ENCODE peak calls at places on chromosomes 12 and 14, in five cellular contexts. One of them, this sample, is unnamed.
A peak's percentile ranks its signal among the peaks of the same experiment; 100 is the strongest.

GRCh38 chr12:66753810-66754209 is 74.9 kb upstream of the GRIP1 start:
- DNase-seq in heart right ventricle: no peak
- DNase-seq in pancreas: no peak
- DNase-seq in A549: no peak
- DNase-seq in A673: no peak
- DNase-seq in this sample: no peak

GRCh38 chr12:48572326-48572725 is 2.5 kb upstream of the LALBA start:
- DNase-seq in heart right ventricle: no peak
- DNase-seq in pancreas: no peak
- DNase-seq in A549: no peak
- DNase-seq in A673: peak; percentile 11
- DNase-seq in this sample: no peak

GRCh38 chr14:45201908-45202307 is 51.1 kb downstream of the MIS18BP1 start:
- DNase-seq in heart right ventricle: no peak
- DNase-seq in pancreas: no peak
- DNase-seq in A549: peak; percentile 44
- DNase-seq in A673: peak; percentile 32
- DNase-seq in this sample: no peak

GRCh38 chr14:77589099-77589498 is 27.3 kb downstream of the SPTLC2 start:
- DNase-seq in heart right ventricle: no peak
- DNase-seq in pancreas: no peak
- DNase-seq in A549: no peak
- DNase-seq in A673: peak; percentile 15
- DNase-seq in this sample: no peak

GRCh38 chr14:70555890-70556289 is 21.1 kb upstream of the ADAM20 start:
- DNase-seq in heart right ventricle: peak; percentile 20
- DNase-seq in pancreas: peak; percentile 34
- DNase-seq in A549: no peak
- DNase-seq in A673: peak; percentile 69
- DNase-seq in this sample: peak; percentile 18

GRCh38 chr12:55019784-55020183 is at the start of gene NEUROD4:
- DNase-seq in heart right ventricle: no peak
- DNase-seq in pancreas: peak; percentile 48
- DNase-seq in A549: peak; percentile 58
- DNase-seq in A673: peak; percentile 5
- DNase-seq in this sample: peak; percentile 19

GRCh38 chr12:88805692-88806091 is 225.4 kb upstream of the KITLG start:
- DNase-seq in heart right ventricle: no peak
- DNase-seq in pancreas: no peak
- DNase-seq in A549: no peak
- DNase-seq in A673: no peak
- DNase-seq in this sample: no peak

GRCh38 chr12:8120072-8120713 is 3.2 kb upstream of the CLEC4A start:
- DNase-seq in heart right ventricle: no peak
- DNase-seq in pancreas: no peak
- DNase-seq in A549: no peak
- DNase-seq in A673: no peak
- DNase-seq in this sample: no peak

GRCh38 chr12:52980096-52980694 is 26.1 kb upstream of the EIF4B start:
- DNase-seq in heart right ventricle: no peak
- DNase-seq in pancreas: no peak
- DNase-seq in A549: peak; percentile 52
- DNase-seq in A673: no peak
- DNase-seq in this sample: no peak

GRCh38 chr12:12408265-12408690 is 51.4 kb downstream of the BORCS5 start:
- DNase-seq in heart right ventricle: no peak
- DNase-seq in pancreas: no peak
- DNase-seq in A549: no peak
- DNase-seq in A673: no peak
- DNase-seq in this sample: no peak

GRCh38 chr12:22395666-22396065 is 61.2 kb upstream of the ST8SIA1 start:
- DNase-seq in heart right ventricle: no peak
- DNase-seq in pancreas: no peak
- DNase-seq in A549: no peak
- DNase-seq in A673: no peak
- DNase-seq in this sample: no peak

GRCh38 chr12:1613860-1614259 is 15.2 kb upstream of the WNT5B start:
- DNase-seq in heart right ventricle: no peak
- DNase-seq in pancreas: no peak
- DNase-seq in A549: no peak
- DNase-seq in A673: no peak
- DNase-seq in this sample: no peak

GRCh38 chr12:130627175-130627574 is 88.9 kb downstream of the RIMBP2 start:
- DNase-seq in heart right ventricle: no peak
- DNase-seq in pancreas: no peak
- DNase-seq in A549: no peak
- DNase-seq in A673: no peak
- DNase-seq in this sample: no peak

GRCh38 chr14:71319646-71320045 is 412.4 kb downstream of the PCNX1 start:
- DNase-seq in heart right ventricle: no peak
- DNase-seq in pancreas: peak; percentile 17
- DNase-seq in A549: peak; percentile 33
- DNase-seq in A673: peak; percentile 55
- DNase-seq in this sample: no peak

GRCh38 chr12:89971880-89972279 is 263.2 kb upstream of the ATP2B1 start:
- DNase-seq in heart right ventricle: no peak
- DNase-seq in pancreas: no peak
- DNase-seq in A549: peak; percentile 74
- DNase-seq in A673: peak; percentile 48
- DNase-seq in this sample: no peak

GRCh38 chr12:122873540-122873939 is 22.4 kb downstream of the VPS37B start:
- DNase-seq in heart right ventricle: no peak
- DNase-seq in pancreas: no peak
- DNase-seq in A549: no peak
- DNase-seq in A673: no peak
- DNase-seq in this sample: no peak

GRCh38 chr12:122874081-122874480 is 21.8 kb downstream of the VPS37B start:
- DNase-seq in heart right ventricle: no peak
- DNase-seq in pancreas: no peak
- DNase-seq in A549: no peak
- DNase-seq in A673: no peak
- DNase-seq in this sample: no peak

GRCh38 chr12:122875590-122876220 is 20.2 kb downstream of the VPS37B start:
- DNase-seq in heart right ventricle: no peak
- DNase-seq in pancreas: no peak
- DNase-seq in A549: no peak
- DNase-seq in A673: no peak
- DNase-seq in this sample: no peak

GRCh38 chr12:122878780-122879612 is 16.9 kb downstream of the VPS37B start:
- DNase-seq in heart right ventricle: no peak
- DNase-seq in pancreas: no peak
- DNase-seq in A549: no peak
- DNase-seq in A673: no peak
- DNase-seq in this sample: no peak

GRCh38 chr12:122876724-122877123 is 19.2 kb downstream of the VPS37B start:
- DNase-seq in heart right ventricle: no peak
- DNase-seq in pancreas: no peak
- DNase-seq in A549: no peak
- DNase-seq in A673: no peak
- DNase-seq in this sample: no peak
- H3K4me1 ChIP-seq in heart right ventricle: peaks cover 97% of the 10 kb centered on the region
- H3K4me1 ChIP-seq in pancreas: peaks cover 26% of the 10 kb centered on the region
- H3K4me1 ChIP-seq in A549: peaks cover 8% of the 10 kb centered on the region
- H3K4me1 ChIP-seq in A673: peaks cover 62% of the 10 kb centered on the region
- H3K4me1 ChIP-seq in this sample: peaks cover 100% of the 10 kb centered on the region

DNA sequence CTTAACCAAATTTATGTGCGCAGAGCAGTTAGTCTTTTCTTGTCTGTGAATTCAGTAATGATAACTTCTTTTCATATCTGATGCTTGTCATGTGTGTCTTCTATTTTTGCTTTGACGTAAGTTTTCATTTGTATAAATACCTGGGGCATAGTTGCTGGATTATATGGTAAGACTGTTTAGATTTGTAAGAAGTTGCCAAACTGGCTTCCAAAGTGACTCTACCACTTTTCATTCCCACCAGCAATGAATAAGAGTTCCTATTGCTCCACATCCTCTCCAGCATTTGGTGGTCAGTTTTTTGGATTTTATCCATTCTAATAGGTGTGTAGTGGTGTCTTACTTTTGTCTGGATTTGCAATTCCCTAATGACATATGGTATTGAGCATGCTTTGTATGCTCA is 8.9 kb downstream of the ZNF268 start:
- DNase-seq in heart right ventricle: no peak
- DNase-seq in pancreas: no peak
- DNase-seq in A549: no peak
- DNase-seq in A673: no peak
- DNase-seq in this sample: no peak
- H3K9me3 ChIP-seq in heart right ventricle: peaks cover 100% of the 10 kb centered on the region
- H3K9me3 ChIP-seq in pancreas: peaks cover 3% of the 10 kb centered on the region
- H3K9me3 ChIP-seq in A549: peaks cover 98% of the 10 kb centered on the region
- H3K9me3 ChIP-seq in A673: peaks cover 86% of the 10 kb centered on the region
- H3K9me3 ChIP-seq in this sample: peaks cover 100% of the 10 kb centered on the region

DNA sequence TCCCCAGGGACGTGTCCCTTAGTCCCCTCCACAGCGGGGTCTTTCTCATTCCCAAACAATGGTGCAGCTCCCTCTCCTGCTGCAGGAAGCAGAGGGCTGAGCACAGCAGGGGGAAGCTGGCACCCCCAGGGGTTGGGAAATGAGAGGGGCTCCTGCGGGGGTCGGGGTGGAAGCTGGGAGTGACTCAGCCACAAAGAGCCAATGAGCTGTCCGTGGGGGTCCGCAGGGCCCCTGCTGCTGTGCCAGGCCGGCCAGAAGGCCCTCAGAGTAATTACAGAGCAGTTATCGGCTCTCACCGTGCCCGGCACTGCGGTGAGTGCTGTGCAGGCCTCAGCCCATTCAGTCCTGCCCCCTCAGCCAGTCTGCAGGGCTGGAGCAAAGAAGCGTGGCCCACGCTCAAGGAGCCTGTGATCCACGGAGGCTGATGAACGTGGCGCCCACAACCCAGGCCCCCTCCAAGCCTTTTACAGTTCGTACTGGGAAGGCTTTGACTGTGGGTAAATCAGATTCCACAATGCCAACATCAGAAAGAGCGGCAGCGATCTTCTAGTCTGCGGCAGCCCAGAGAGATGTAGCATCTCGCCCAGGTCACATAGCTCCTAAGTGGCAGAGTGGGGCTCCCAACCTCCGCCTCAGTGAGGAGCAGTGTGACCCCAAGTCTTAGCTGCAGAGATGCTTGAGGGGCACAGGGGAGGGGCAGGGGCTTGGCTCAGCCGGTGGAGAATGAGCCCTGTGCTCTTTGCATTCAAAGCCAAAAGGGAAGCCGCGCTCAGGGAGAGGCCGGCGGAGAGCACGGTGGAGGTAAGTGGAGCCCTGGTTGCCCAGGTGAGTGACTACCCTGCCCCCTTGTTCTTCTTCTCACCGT is 43.4 kb downstream of the SLC6A12 start:
- DNase-seq in heart right ventricle: no peak
- DNase-seq in pancreas: no peak
- DNase-seq in A549: no peak
- DNase-seq in A673: peak; percentile 46
- DNase-seq in this sample: no peak
- H3K4me1 ChIP-seq in heart right ventricle: peaks cover 67% of the 10 kb centered on the region
- H3K4me1 ChIP-seq in pancreas: no peaks in the 10 kb centered on the region
- H3K4me1 ChIP-seq in A549: no peaks in the 10 kb centered on the region
- H3K4me1 ChIP-seq in A673: peaks cover 13% of the 10 kb centered on the region
- H3K4me1 ChIP-seq in this sample: peaks cover 89% of the 10 kb centered on the region

GRCh38 chr14:19878029-19878642 is 3.2 kb downstream of the OR4K2 start:
- DNase-seq in heart right ventricle: no peak
- DNase-seq in pancreas: no peak
- DNase-seq in A549: peak; percentile 36
- DNase-seq in A673: peak; percentile 14
- DNase-seq in this sample: no peak

GRCh38 chr14:19873178-19873577 is 1.8 kb upstream of the OR4K2 start:
- DNase-seq in heart right ventricle: no peak
- DNase-seq in pancreas: no peak
- DNase-seq in A549: peak; percentile 23
- DNase-seq in A673: no peak
- DNase-seq in this sample: no peak

GRCh38 chr14:19874842-19875241 is at the start of gene OR4K2:
- DNase-seq in heart right ventricle: no peak
- DNase-seq in pancreas: no peak
- DNase-seq in A549: no peak
- DNase-seq in A673: no peak
- DNase-seq in this sample: no peak
- H3K9me3 ChIP-seq in heart right ventricle: peaks cover 10% of the 10 kb centered on the region
- H3K9me3 ChIP-seq in pancreas: no peaks in the 10 kb centered on the region
- H3K9me3 ChIP-seq in A549: no peaks in the 10 kb centered on the region
- H3K9me3 ChIP-seq in A673: peaks cover 7% of the 10 kb centered on the region
- H3K9me3 ChIP-seq in this sample: peaks cover 8% of the 10 kb centered on the region

DNA sequence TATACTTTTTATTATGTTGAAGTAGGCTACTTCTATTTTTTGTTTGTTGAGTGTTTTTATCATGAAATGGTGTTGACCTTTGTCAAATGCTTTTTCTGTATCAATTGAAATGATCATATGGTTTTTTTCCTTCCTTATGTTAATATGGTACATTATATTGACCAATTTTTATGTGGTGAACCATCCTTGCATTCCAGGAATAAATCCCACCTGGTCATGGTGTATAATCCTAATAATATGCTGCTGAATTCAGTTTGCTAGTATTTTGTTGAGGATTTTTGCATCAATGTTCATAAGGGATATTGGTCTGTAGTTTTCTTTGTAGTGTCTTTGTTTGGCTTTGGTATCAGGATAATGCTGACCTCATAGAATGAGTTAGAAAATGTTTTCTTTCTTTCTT is 10.4 kb downstream of the OR5AU1 start:
- DNase-seq in heart right ventricle: no peak
- DNase-seq in pancreas: no peak
- DNase-seq in A549: no peak
- DNase-seq in A673: no peak
- DNase-seq in this sample: no peak
- H3K4me1 ChIP-seq in heart right ventricle: no peaks in the 10 kb centered on the region
- H3K4me1 ChIP-seq in pancreas: no peaks in the 10 kb centered on the region
- H3K4me1 ChIP-seq in A549: no peaks in the 10 kb centered on the region
- H3K4me1 ChIP-seq in A673: no peaks in the 10 kb centered on the region
- H3K4me1 ChIP-seq in this sample: no peaks in the 10 kb centered on the region

DNA sequence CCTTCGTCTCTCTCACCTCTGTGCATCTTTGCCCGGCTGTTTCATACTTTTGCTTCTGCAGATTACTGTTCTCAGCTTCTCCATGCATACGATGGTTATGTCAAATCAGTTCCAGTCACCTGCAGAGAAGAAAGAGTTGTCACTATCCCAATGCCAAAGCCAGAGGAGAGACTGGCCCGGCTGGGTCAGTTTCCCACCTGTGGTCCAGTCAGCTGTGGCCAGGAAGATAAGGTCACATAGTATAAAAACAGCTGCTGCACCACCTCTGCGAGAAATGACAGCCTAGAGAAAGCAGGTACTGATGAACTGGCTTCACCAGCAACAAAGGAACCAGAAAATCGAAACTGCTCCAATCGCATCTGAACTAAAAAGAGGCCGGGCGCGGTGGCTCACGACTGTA is 6.4 kb upstream of the P2RX4 start:
- DNase-seq in heart right ventricle: no peak
- DNase-seq in pancreas: no peak
- DNase-seq in A549: no peak
- DNase-seq in A673: no peak
- DNase-seq in this sample: no peak
- H3K9me3 ChIP-seq in heart right ventricle: no peaks in the 10 kb centered on the region
- H3K9me3 ChIP-seq in pancreas: no peaks in the 10 kb centered on the region
- H3K9me3 ChIP-seq in A549: no peaks in the 10 kb centered on the region
- H3K9me3 ChIP-seq in A673: no peaks in the 10 kb centered on the region
- H3K9me3 ChIP-seq in this sample: no peaks in the 10 kb centered on the region

This sample was measured in left ventricle myocardium inferior.